ENCODE peak calls at places on chromosomes 16 and 17, in four cellular contexts. I is heart right ventricle, H is keratinocyte, S is OCI-LY7. X is an unnamed sample.

GRCh38 chr17:7818746-7819645 is 15.0 kb upstream of the KDM6B start:
- DNase-seq in I (no peak), S (no peak), H (no peak), X (no peak)

GRCh38 chr16:79089735-79090284 is 510.7 kb downstream of the MAF start:
- DNase-seq in H (no peak), I (no peak), S (peak), X (no peak)

GRCh38 chr17:80035937-80036714 is at the start of gene CCDC40:
- DNase-seq in S (peak), I (peak), H (no peak), X (no peak)

GRCh38 chr16:51544850-51545467 is 393.9 kb upstream of the SALL1 start:
- DNase-seq in H (no peak), I (no peak), S (no peak), X (no peak)

GRCh38 chr16:66574081-66574480 is 5.2 kb upstream of the CMTM2 start:
- DNase-seq in H (no peak), I (no peak), S (no peak), X (no peak)

GRCh38 chr17:76742958-76743357 is 5.0 kb downstream of the MFSD11 start:
- DNase-seq in I (no peak), S (no peak), H (no peak), X (no peak)

GRCh38 chr16:51151435-51151950 is 423 bp upstream of the SALL1 start:
- DNase-seq in H (no peak), I (peak), S (no peak), X (no peak)

GRCh38 chr17:7573324-7574080 is 5.9 kb upstream of the CD68 start:
- DNase-seq in H (no peak), I (peak), S (peak), X (peak)

GRCh38 chr17:44074231-44074910 is 3.8 kb downstream of the G6PC3 start:
- DNase-seq in S (no peak), I (no peak), H (no peak), X (no peak)

GRCh38 chr16:87496101-87496801 is 3.4 kb upstream of the ZCCHC14 start:
- DNase-seq in H (no peak), S (no peak), I (no peak), X (no peak)

GRCh38 chr16:49128740-49129139 is 152.9 kb downstream of the CBLN1 start:
- DNase-seq in S (no peak), H (no peak), I (no peak), X (no peak)

GRCh38 chr17:45743626-45744326 is 40.3 kb upstream of the CRHR1 start:
- DNase-seq in H (no peak), I (no peak), S (no peak), X (no peak)

GRCh38 chr17:9350083-9350482 is 225.5 kb downstream of the STX8 start:
- DNase-seq in H (no peak), I (no peak), S (no peak), X (peak)

GRCh38 chr16:16131659-16132058 is 91.6 kb downstream of the ABCC6 start:
- DNase-seq in I (no peak), S (no peak), H (no peak), X (no peak)

GRCh38 chr17:42568341-42569111 is 1.6 kb downstream of the MLX start:
- DNase-seq in H (no peak), S (no peak), I (no peak), X (no peak)

GRCh38 chr17:1905190-1905919 is 75.5 kb downstream of the RPA1 start:
- DNase-seq in I (no peak), H (no peak), S (peak), X (no peak)

GRCh38 chr17:42459256-42459982 is 741 bp downstream of the ATP6V0A1 start:
- DNase-seq in I (peak), H (no peak), S (peak), X (no peak)

GRCh38 chr16:15502041-15502725 is 67.8 kb downstream of the BMERB1 start:
- DNase-seq in I (no peak), S (no peak), H (peak), X (peak)

GRCh38 chr16:12257926-12258561 is 281.5 kb downstream of the SNX29 start:
- DNase-seq in S (peak), H (no peak), I (no peak), X (no peak)

GRCh38 chr16:64627288-64627687 is 494.6 kb downstream of the CDH11 start:
- DNase-seq in H (no peak), I (no peak), S (peak), X (no peak)

GRCh38 chr16:14434860-14435259 is 195.2 kb downstream of the PARN start:
- DNase-seq in I (no peak), H (no peak), S (no peak), X (no peak)

GRCh38 chr16:72576189-72576588 is 404.2 kb upstream of the PMFBP1 start:
- DNase-seq in I (no peak), H (no peak), S (no peak), X (no peak)

GRCh38 chr17:42111901-42112551 is 488 bp downstream of the DHX58 start:
- DNase-seq in H (no peak), I (no peak), S (no peak), X (no peak)

GRCh38 chr16:29156511-29156910 is 171.7 kb downstream of the LAT start:
- DNase-seq in S (no peak), H (no peak), I (no peak), X (no peak)

GRCh38 chr17:83183951-83184506 is 104.6 kb downstream of the METRNL start:
- DNase-seq in I (peak), S (no peak), H (no peak), X (no peak)

GRCh38 chr17:48954300-48954755 is 9.7 kb upstream of the SNF8 start:
- DNase-seq in I (no peak), S (peak), H (no peak), X (no peak)
- TF ChIP-seq CTCF in I (no peak), S (peak), H (peak), X (peak)

DNA sequence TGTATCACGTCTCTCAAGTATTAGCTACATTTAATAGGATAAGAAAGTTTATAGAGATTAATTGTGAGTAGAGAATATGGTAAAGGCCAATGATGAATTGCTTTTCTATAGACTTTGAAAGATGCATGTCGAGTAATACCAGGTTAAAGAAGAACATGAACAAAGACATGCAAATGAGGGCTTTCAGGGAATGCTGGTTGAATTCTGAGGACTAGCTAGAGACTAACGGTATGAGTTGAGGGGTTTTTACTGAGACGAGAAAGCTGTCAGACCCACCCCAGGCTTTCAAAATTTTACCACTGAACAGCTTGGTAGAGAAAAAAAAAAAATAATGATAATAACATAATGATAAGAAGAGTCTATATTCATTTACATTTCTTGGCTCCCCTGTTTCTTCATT is 796.0 kb upstream of the CDH8 start:
- DNase-seq in I (no peak), S (no peak), H (no peak), X (no peak)
- H3K4me3 ChIP-seq in I (no peak), S (no peak), H (no peak), X (no peak)

DNA sequence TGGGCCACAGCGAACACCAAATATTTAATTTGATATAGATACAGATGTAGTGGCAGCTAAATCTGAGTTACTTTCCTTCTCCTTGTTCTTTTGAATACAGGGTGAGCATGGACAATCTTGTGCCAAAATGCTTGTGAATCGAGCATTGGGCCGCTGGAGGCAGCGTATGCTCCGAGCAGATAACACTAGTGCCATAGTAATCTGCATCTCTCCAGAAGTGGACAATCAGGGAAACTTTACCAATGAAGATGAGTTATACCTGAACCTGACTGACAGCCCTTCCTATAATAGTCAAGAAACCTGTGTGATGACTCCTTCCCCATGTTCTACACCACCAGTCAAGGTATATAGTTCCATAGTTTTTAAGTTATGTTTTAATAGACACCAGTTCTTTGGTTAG is 21.2 kb upstream of the BCAS3 start:
- DNase-seq in H (no peak), S (no peak), I (no peak), X (no peak)
- TF ChIP-seq CTCF in H (no peak), S (no peak), I (no peak), X (no peak)

GRCh38 chr17:39737331-39737760 is 392 bp upstream of the GRB7 start:
- DNase-seq in S (no peak), I (no peak), H (no peak), X (no peak)
- H3K4me3 ChIP-seq in S (no peak), I (peak), H (peak), X (no peak)

GRCh38 chr16:81318711-81319110 is 3.9 kb downstream of the GAN start:
- DNase-seq in H (no peak), I (no peak), S (no peak), X (no peak)

GRCh38 chr16:81316176-81316496 is 1.4 kb downstream of the GAN start:
- DNase-seq in I (no peak), H (no peak), S (no peak), X (no peak)

GRCh38 chr16:81314603-81315270 is at the start of gene GAN:
- DNase-seq in H (peak), I (peak), S (peak), X (peak)

GRCh38 chr16:81313731-81314602 is 795 bp upstream of the GAN start:
- DNase-seq in S (no peak), I (no peak), H (no peak), X (peak)

GRCh38 chr16:81315271-81316175 is 761 bp downstream of the GAN start:
- DNase-seq in H (no peak), I (peak), S (peak), X (no peak)
- TF ChIP-seq CTCF in H (peak), I (no peak), S (peak), X (peak)

DNA sequence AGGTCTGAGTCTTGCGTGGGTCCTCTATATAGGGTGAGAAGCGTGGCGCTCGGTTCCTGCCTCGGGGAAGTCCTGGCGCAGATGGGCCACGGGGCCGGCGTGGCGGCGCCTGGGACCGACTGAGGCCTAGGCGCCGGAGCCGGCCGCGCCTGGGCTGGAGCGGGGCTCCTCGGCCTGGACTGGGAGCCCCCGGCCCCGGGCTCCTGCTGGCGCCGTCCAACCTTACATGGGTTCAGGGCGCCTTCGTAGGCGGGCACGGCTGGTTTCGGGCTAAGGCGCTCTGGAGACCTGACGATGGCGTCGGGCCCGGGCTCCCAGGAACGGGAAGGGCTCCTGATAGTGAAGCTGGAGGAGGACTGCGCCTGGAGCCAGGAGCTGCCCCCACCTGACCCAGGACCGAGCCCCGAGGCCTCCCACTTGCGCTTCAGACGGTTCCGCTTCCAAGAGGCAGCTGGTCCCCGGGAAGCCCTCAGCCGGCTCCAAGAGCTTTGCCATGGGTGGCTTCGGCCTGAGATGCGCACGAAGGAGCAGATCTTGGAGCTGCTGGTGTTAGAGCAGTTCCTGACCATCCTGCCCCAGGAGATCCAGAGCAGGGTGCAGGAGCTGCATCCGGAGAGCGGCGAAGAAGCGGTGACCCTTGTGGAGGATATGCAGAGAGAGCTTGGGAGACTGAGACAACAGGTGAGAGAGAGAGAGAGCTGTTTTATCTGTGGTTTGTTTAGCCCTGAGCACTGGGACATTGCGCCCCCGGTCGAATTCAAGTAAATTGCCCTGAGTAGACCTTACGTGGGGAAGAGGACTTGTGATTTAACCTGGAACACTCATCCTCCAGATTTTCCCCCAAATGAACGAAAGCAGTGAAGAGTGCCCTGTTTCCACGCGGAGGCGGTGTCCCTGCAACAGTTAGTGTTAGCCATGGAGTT is 495 bp downstream of the ZNF263 start:
- DNase-seq in I (peak), S (no peak), H (no peak), X (no peak)
- H3K4me3 ChIP-seq in I (peak), S (peak), H (peak), X (peak)

DNA sequence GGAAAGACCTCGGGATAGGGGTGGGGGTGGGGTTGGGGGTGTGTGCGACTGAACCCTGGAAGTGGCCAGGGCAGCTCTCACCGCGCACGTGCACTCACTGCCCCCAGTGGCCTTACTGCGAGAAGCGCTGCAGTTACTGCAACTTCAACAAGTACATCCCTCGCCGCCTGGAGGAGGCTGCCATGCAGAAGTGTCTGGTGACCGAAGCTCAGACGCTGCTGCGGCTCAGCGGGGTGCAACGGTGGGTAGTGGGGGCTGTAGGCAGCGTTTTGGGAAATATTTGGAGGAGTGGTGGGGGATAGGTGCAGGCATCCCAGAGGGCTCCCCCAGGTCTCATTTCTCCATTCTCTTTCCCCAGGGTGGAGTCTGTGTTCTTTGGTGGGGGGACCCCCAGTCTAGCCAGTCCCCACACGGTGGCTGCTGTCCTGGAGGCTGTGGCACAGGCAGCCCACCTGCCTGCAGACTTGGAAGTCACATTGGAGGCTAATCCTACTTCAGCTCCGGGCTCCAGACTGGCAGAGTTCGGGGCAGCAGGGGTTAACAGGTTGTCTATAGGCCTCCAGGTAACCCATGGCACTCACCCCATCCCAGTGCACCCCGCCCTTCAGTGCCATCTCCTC is 972 bp downstream of the RSAD1 start:
- DNase-seq in I (peak), S (peak), H (peak), X (peak)
- TF ChIP-seq CTCF in I (peak), S (peak), H (peak), X (peak)

DNA sequence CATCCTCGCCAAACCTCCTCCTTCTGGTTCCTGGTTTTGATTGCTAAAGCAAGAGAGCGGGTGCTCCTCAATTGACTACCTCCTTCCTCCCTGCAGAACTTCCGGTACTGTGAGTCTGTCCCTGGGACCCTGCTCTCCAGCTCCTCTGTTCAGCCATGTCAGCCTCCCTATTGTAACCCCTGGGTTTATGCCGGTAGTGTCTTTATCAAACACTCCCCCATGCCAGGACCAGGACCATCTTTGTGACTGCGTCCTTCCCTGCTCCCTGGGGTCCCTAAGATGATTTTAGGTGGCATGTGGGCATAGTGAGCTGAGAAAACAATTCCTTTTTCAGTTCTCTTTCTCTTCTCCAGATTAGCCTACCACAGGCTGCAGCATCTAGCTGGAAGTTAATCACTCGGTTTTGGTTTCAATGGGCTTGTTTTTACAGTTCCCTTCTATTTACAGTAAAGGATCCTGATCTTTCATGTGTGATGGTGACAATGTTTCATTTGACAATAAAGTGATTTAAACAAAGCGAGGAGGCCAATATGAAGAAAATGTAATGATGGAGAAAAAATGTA is 27.7 kb upstream of the IL21R start:
- DNase-seq in I (no peak), H (no peak), S (peak), X (no peak)
- H3K4me3 ChIP-seq in I (no peak), H (no peak), S (peak), X (no peak)

GRCh38 chr17:12928736-12929135 is 89.1 kb downstream of the ELAC2 start:
- DNase-seq in I (no peak), H (no peak), S (peak), X (no peak)
- TF ChIP-seq CTCF in I (peak), H (peak), S (peak), X (no peak)

X was measured in AG04449.